ENCODE peak calls at places on chromosomes 3 and 15, in nine cellular contexts. D, L, Y, K, F, T, M, E and G are unnamed samples.

GRCh38 chr3:165643433-165643824 is 193.8 kb downstream of the BCHE start:
- DNase-seq in D (no peak), L (no peak), Y (no peak), K (no peak), F (no peak), T (no peak), M (no peak), E (no peak), G (no peak)

GRCh38 chr3:139630532-139630931 is 47.2 kb downstream of the NMNAT3 start:
- DNase-seq in D (no peak), L (no peak), Y (no peak), K (no peak), F (no peak), T (no peak), M (no peak), E (no peak), G (no peak)

GRCh38 chr15:99565031-99565280 is 828 bp upstream of the MEF2A start:
- DNase-seq in D (no peak), L (no peak), Y (no peak), K (no peak), F (peak; percentile 37), T (no peak), M (no peak), E (no peak), G (peak; percentile 97)

GRCh38 chr15:80579611-80580010 is 115.5 kb upstream of the ABHD17C start:
- DNase-seq in D (no peak), L (no peak), Y (no peak), K (no peak), F (no peak), T (no peak), M (no peak), E (peak; percentile 13), G (peak; percentile 39)

GRCh38 chr3:53544357-53544756 is 49.9 kb downstream of the CACNA1D start:
- DNase-seq in D (no peak), L (no peak), Y (no peak), K (no peak), F (no peak), T (no peak), M (no peak), E (no peak), G (no peak)

GRCh38 chr3:69218079-69218478 is 95.7 kb upstream of the LMOD3 start:
- DNase-seq in D (no peak), L (no peak), Y (no peak), K (no peak), F (no peak), T (no peak), M (no peak), E (no peak), G (no peak)

GRCh38 chr15:31179683-31180082 is 78.2 kb upstream of the TRPM1 start:
- DNase-seq in D (no peak), L (no peak), Y (no peak), K (no peak), F (no peak), T (no peak), M (no peak), E (no peak), G (no peak)

GRCh38 chr3:139639662-139640061 is 38.1 kb downstream of the NMNAT3 start:
- DNase-seq in D (no peak), L (no peak), Y (no peak), K (no peak), F (no peak), T (no peak), M (no peak), E (no peak), G (no peak)

GRCh38 chr15:32704343-32705076 is 13.3 kb upstream of the GREM1 start:
- DNase-seq in D (no peak), L (no peak), Y (no peak), K (no peak), F (no peak), T (no peak), M (no peak), E (no peak), G (no peak)

GRCh38 chr15:32936283-32936918 is 218.6 kb downstream of the GREM1 start:
- DNase-seq in D (no peak), L (peak; percentile 16), Y (no peak), K (no peak), F (peak; percentile 62), T (no peak), M (peak; percentile 33), E (no peak), G (no peak)

GRCh38 chr15:59131456-59131855 is 26.5 kb downstream of the CCNB2 start:
- DNase-seq in D (no peak), L (no peak), Y (no peak), K (no peak), F (no peak), T (no peak), M (no peak), E (no peak), G (no peak)

GRCh38 chr15:59137566-59137965 is 32.6 kb downstream of the CCNB2 start:
- DNase-seq in D (no peak), L (no peak), Y (no peak), K (no peak), F (no peak), T (no peak), M (no peak), E (no peak), G (no peak)

GRCh38 chr15:59133921-59134427 is 29.0 kb downstream of the CCNB2 start:
- DNase-seq in D (no peak), L (no peak), Y (no peak), K (no peak), F (no peak), T (no peak), M (no peak), E (no peak), G (no peak)

GRCh38 chr15:59131955-59132562 is 27.1 kb downstream of the CCNB2 start:
- DNase-seq in D (no peak), L (no peak), Y (no peak), K (peak; percentile 54), F (no peak), T (no peak), M (no peak), E (no peak), G (no peak)
- TF ChIP-seq POLR2A in D (no peak), L (no peak), Y (no peak), K (no peak), F (no peak), T (no peak), M (no peak), E (no peak), G (no peak)

GRCh38 chr3:138433892-138434275 is 532 bp upstream of the ESYT3 start:
- DNase-seq in D (no peak), L (no peak), Y (no peak), K (no peak), F (no peak), T (no peak), M (no peak), E (no peak), G (no peak)

GRCh38 chr3:138429665-138430064 is 4.8 kb upstream of the ESYT3 start:
- DNase-seq in D (no peak), L (no peak), Y (no peak), K (no peak), F (no peak), T (no peak), M (no peak), E (no peak), G (no peak)

GRCh38 chr3:138434276-138434874 is at the start of gene ESYT3:
- DNase-seq in D (peak; percentile 55), L (peak; percentile 73), Y (peak; percentile 90), K (peak; percentile 37), F (peak; percentile 29), T (no peak), M (no peak), E (peak; percentile 85), G (no peak)

GRCh38 chr3:138434875-138435772 is 708 bp downstream of the ESYT3 start:
- DNase-seq in D (no peak), L (no peak), Y (no peak), K (no peak), F (no peak), T (no peak), M (no peak), E (no peak), G (no peak)

DNA sequence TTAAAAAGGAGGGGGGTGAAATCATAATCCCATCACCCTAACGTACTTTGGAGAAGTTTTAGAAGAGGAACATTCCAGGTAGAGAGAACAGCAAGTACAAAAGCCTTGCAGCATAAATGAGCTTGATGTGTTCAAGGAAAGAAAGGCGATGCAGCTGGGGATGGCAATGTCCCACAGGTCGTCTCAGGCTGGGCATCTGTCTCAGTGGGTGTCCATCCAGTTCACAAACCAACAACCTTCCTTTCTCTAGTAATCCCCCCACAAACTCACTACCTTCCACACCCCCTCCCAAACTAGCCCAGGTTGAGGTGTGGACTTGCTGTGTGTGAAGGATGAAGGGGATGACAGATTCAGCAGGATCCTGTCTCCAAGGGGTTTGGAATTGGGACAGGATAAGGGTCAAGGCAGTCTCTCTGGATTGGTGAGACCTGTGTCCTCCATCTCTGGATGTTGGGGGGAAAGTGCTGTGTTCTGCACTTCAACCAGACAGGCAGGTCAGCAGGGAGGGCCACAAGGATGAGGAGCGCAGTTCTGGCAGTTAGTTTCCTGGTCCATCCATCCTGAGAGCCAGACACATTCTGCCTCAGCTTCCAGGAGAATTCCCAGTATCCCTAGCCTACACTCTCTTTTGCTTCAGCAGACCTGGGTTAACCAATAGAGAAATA is 1.7 kb upstream of the ESYT3 start:
- DNase-seq in D (no peak), L (no peak), Y (no peak), K (no peak), F (no peak), T (no peak), M (no peak), E (no peak), G (no peak)
- H3K27me3 ChIP-seq in D (no peaks in the 10 kb centered on the region), L (no peaks in the 10 kb centered on the region), Y (no peaks in the 10 kb centered on the region), K (no peaks in the 10 kb centered on the region), F (peaks cover 39% of the 10 kb centered on the region), T (peaks cover 5% of the 10 kb centered on the region), M (no peaks in the 10 kb centered on the region), E (peaks cover 7% of the 10 kb centered on the region), G (peaks cover 62% of the 10 kb centered on the region)

GRCh38 chr15:64804619-64805018 is 20.8 kb downstream of the PIF1 start:
- DNase-seq in D (no peak), L (no peak), Y (no peak), K (no peak), F (no peak), T (no peak), M (no peak), E (no peak), G (no peak)

GRCh38 chr15:64807751-64808222 is 17.7 kb downstream of the PIF1 start:
- DNase-seq in D (no peak), L (no peak), Y (no peak), K (no peak), F (no peak), T (no peak), M (no peak), E (peak; percentile 74), G (peak; percentile 35)

GRCh38 chr15:64808785-64809453 is 16.5 kb downstream of the PIF1 start:
- DNase-seq in D (no peak), L (no peak), Y (no peak), K (no peak), F (no peak), T (no peak), M (no peak), E (no peak), G (no peak)

GRCh38 chr15:64806509-64806908 is 18.9 kb downstream of the PIF1 start:
- DNase-seq in D (no peak), L (no peak), Y (no peak), K (no peak), F (no peak), T (no peak), M (no peak), E (no peak), G (no peak)

GRCh38 chr15:64807051-64807749 is 18.2 kb downstream of the PIF1 start:
- DNase-seq in D (no peak), L (no peak), Y (no peak), K (no peak), F (no peak), T (no peak), M (no peak), E (peak; percentile 86), G (peak; percentile 59)
- TF ChIP-seq POLR2AphosphoS5 in D (no peak), L (no peak), Y (no peak), K (no peak), F (no peak), T (no peak), M (no peak), E (no peak), G (no peak)

GRCh38 chr3:42780398-42780797 is 7.3 kb upstream of the CCDC13 start:
- DNase-seq in D (no peak), L (no peak), Y (no peak), K (no peak), F (no peak), T (no peak), M (no peak), E (no peak), G (no peak)
- TF ChIP-seq POLR2A in D (no peak), L (no peak), Y (no peak), K (no peak), F (no peak), T (no peak), M (no peak), E (no peak), G (no peak)